ENCODE peak calls at places on chromosome 10, in eight cellular contexts. One of them, this sample, is unnamed.

GRCh38 chr10:132607961-132608495 is 70.4 kb downstream of the INPP5A start:
- DNase-seq in endodermal cell: no peak
- DNase-seq in PC-3: no peak
- DNase-seq in stomach: no peak
- DNase-seq in mesendoderm: no peak
- DNase-seq in body of pancreas: no peak
- DNase-seq in neuronal stem cell: no peak
- DNase-seq in AG04449: no peak
- DNase-seq in this sample: no peak

GRCh38 chr10:58266826-58267712 is 625 bp downstream of the IPMK start:
- DNase-seq in endodermal cell: peak; percentile 74
- DNase-seq in PC-3: peak; percentile 60
- DNase-seq in stomach: peak; percentile 42
- DNase-seq in mesendoderm: peak; percentile 60
- DNase-seq in body of pancreas: peak; percentile 78
- DNase-seq in neuronal stem cell: peak; percentile 30
- DNase-seq in AG04449: no peak
- DNase-seq in this sample: no peak

GRCh38 chr10:122706467-122706866 is 6.8 kb upstream of the C10orf120 start:
- DNase-seq in endodermal cell: no peak
- DNase-seq in PC-3: no peak
- DNase-seq in stomach: no peak
- DNase-seq in mesendoderm: no peak
- DNase-seq in body of pancreas: no peak
- DNase-seq in neuronal stem cell: no peak
- DNase-seq in AG04449: no peak
- DNase-seq in this sample: no peak

GRCh38 chr10:117945651-117946050 is 101.1 kb downstream of the RAB11FIP2 start:
- DNase-seq in endodermal cell: no peak
- DNase-seq in PC-3: no peak
- DNase-seq in stomach: no peak
- DNase-seq in mesendoderm: no peak
- DNase-seq in body of pancreas: no peak
- DNase-seq in neuronal stem cell: no peak
- DNase-seq in AG04449: no peak
- DNase-seq in this sample: no peak

GRCh38 chr10:73576178-73576889 is 14.8 kb downstream of the USP54 start:
- DNase-seq in endodermal cell: no peak
- DNase-seq in PC-3: peak; percentile 98
- DNase-seq in stomach: peak; percentile 46
- DNase-seq in mesendoderm: no peak
- DNase-seq in body of pancreas: peak; percentile 88
- DNase-seq in neuronal stem cell: no peak
- DNase-seq in AG04449: peak; percentile 54
- DNase-seq in this sample: no peak

GRCh38 chr10:60566027-60566575 is 176.4 kb upstream of the ANK3 start:
- DNase-seq in endodermal cell: no peak
- DNase-seq in PC-3: no peak
- DNase-seq in stomach: no peak
- DNase-seq in mesendoderm: no peak
- DNase-seq in body of pancreas: no peak
- DNase-seq in neuronal stem cell: no peak
- DNase-seq in AG04449: no peak
- DNase-seq in this sample: no peak

GRCh38 chr10:24128066-24128751 is 80.7 kb upstream of the KIAA1217 start:
- DNase-seq in endodermal cell: no peak
- DNase-seq in PC-3: no peak
- DNase-seq in stomach: no peak
- DNase-seq in mesendoderm: no peak
- DNase-seq in body of pancreas: no peak
- DNase-seq in neuronal stem cell: peak; percentile 85
- DNase-seq in AG04449: no peak
- DNase-seq in this sample: no peak

GRCh38 chr10:47257396-47258120 is 42.4 kb upstream of the GDF10 start:
- DNase-seq in endodermal cell: no peak
- DNase-seq in PC-3: peak; percentile 10
- DNase-seq in stomach: no peak
- DNase-seq in mesendoderm: no peak
- DNase-seq in body of pancreas: no peak
- DNase-seq in neuronal stem cell: no peak
- DNase-seq in AG04449: no peak
- DNase-seq in this sample: no peak

GRCh38 chr10:22824984-22825383 is 102.9 kb upstream of the ARMC3 start:
- DNase-seq in endodermal cell: no peak
- DNase-seq in PC-3: peak; percentile 81
- DNase-seq in stomach: no peak
- DNase-seq in mesendoderm: no peak
- DNase-seq in body of pancreas: no peak
- DNase-seq in neuronal stem cell: no peak
- DNase-seq in AG04449: no peak
- DNase-seq in this sample: peak; percentile 84

GRCh38 chr10:22823109-22823508 is 104.7 kb upstream of the ARMC3 start:
- DNase-seq in endodermal cell: no peak
- DNase-seq in PC-3: peak; percentile 90
- DNase-seq in stomach: no peak
- DNase-seq in mesendoderm: no peak
- DNase-seq in body of pancreas: no peak
- DNase-seq in neuronal stem cell: no peak
- DNase-seq in AG04449: no peak
- DNase-seq in this sample: peak; percentile 94

GRCh38 chr10:22825841-22826240 is 102.0 kb upstream of the ARMC3 start:
- DNase-seq in endodermal cell: peak; percentile 66
- DNase-seq in PC-3: peak; percentile 73
- DNase-seq in stomach: no peak
- DNase-seq in mesendoderm: peak; percentile 22
- DNase-seq in body of pancreas: no peak
- DNase-seq in neuronal stem cell: no peak
- DNase-seq in AG04449: no peak
- DNase-seq in this sample: no peak

GRCh38 chr10:22824520-22824919 is 103.3 kb upstream of the ARMC3 start:
- DNase-seq in endodermal cell: no peak
- DNase-seq in PC-3: peak; percentile 41
- DNase-seq in stomach: no peak
- DNase-seq in mesendoderm: no peak
- DNase-seq in body of pancreas: no peak
- DNase-seq in neuronal stem cell: no peak
- DNase-seq in AG04449: no peak
- DNase-seq in this sample: no peak

DNA sequence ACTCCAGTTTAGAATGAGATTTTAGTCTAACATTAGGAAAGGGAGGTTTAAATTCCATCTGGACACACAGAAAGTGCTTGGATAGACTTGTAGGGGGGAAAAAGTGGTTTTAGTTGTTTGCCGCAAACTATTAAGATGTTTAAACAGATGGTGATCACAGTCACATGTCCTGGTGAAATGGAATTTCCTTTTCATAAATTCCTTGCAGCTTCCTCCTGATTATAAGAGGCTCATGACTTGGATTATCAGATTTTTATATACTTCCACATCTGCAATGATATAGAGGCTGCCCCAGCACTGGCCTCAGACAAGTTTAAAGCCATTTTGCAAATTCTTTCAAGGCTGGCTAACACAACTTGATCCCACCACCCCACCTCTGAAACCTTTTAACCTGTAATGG is 106.4 kb upstream of the ARMC3 start:
- DNase-seq in endodermal cell: no peak
- DNase-seq in PC-3: peak; percentile 37
- DNase-seq in stomach: no peak
- DNase-seq in mesendoderm: no peak
- DNase-seq in body of pancreas: no peak
- DNase-seq in neuronal stem cell: no peak
- DNase-seq in AG04449: no peak
- DNase-seq in this sample: no peak
- H3K4me3 ChIP-seq in endodermal cell: no peak overlapping the region
- H3K4me3 ChIP-seq in PC-3: no peak overlapping the region
- H3K4me3 ChIP-seq in stomach: no peak overlapping the region
- H3K4me3 ChIP-seq in mesendoderm: no peak overlapping the region
- H3K4me3 ChIP-seq in body of pancreas: no peak overlapping the region
- H3K4me3 ChIP-seq in neuronal stem cell: no peak overlapping the region
- H3K4me3 ChIP-seq in AG04449: no peak overlapping the region
- H3K4me3 ChIP-seq in this sample: no peak overlapping the region

GRCh38 chr10:3812141-3812540 is 27.1 kb upstream of the KLF6 start:
- DNase-seq in endodermal cell: no peak
- DNase-seq in PC-3: no peak
- DNase-seq in stomach: no peak
- DNase-seq in mesendoderm: no peak
- DNase-seq in body of pancreas: no peak
- DNase-seq in neuronal stem cell: no peak
- DNase-seq in AG04449: no peak
- DNase-seq in this sample: no peak

GRCh38 chr10:3813267-3813666 is 28.3 kb upstream of the KLF6 start:
- DNase-seq in endodermal cell: no peak
- DNase-seq in PC-3: no peak
- DNase-seq in stomach: no peak
- DNase-seq in mesendoderm: no peak
- DNase-seq in body of pancreas: no peak
- DNase-seq in neuronal stem cell: no peak
- DNase-seq in AG04449: no peak
- DNase-seq in this sample: no peak

GRCh38 chr10:3808689-3809199 is 23.7 kb upstream of the KLF6 start:
- DNase-seq in endodermal cell: no peak
- DNase-seq in PC-3: no peak
- DNase-seq in stomach: no peak
- DNase-seq in mesendoderm: no peak
- DNase-seq in body of pancreas: no peak
- DNase-seq in neuronal stem cell: no peak
- DNase-seq in AG04449: no peak
- DNase-seq in this sample: no peak

GRCh38 chr10:3813986-3814831 is 29.2 kb upstream of the KLF6 start:
- DNase-seq in endodermal cell: no peak
- DNase-seq in PC-3: no peak
- DNase-seq in stomach: no peak
- DNase-seq in mesendoderm: no peak
- DNase-seq in body of pancreas: no peak
- DNase-seq in neuronal stem cell: no peak
- DNase-seq in AG04449: no peak
- DNase-seq in this sample: no peak

DNA sequence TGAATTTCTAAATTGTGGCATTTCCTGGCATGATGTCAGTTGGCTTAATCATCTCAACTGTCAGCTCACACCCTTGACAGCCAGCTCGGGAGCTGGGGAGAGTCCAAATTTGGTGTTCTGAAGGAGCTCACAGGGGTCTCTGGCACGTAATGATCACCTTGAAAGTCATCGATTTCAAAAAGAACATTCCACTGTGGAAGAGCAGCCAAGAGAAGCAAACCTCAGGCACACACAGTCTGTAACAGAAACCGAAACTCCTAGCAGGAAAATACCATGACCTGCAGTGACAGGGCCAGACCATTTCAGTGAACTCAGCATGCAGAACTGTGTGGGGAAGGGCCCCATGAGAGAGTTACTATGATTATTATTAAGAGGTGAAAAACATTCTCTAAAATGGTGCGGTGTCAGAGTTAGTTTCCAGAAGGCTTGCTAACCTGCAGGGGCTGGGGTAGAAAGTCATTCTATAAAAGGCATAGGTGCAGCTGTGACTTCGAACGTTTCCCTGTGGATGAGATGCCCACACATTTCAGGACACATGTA is 26.4 kb upstream of the KLF6 start:
- DNase-seq in endodermal cell: no peak
- DNase-seq in PC-3: peak; percentile 50
- DNase-seq in stomach: peak; percentile 58
- DNase-seq in mesendoderm: no peak
- DNase-seq in body of pancreas: peak; percentile 81
- DNase-seq in neuronal stem cell: no peak
- DNase-seq in AG04449: no peak
- DNase-seq in this sample: peak; percentile 99
- H3K4me3 ChIP-seq in endodermal cell: no peak overlapping the region
- H3K4me3 ChIP-seq in PC-3: no peak overlapping the region
- H3K4me3 ChIP-seq in stomach: no peak overlapping the region
- H3K4me3 ChIP-seq in mesendoderm: no peak overlapping the region
- H3K4me3 ChIP-seq in body of pancreas: no peak overlapping the region
- H3K4me3 ChIP-seq in neuronal stem cell: no peak overlapping the region
- H3K4me3 ChIP-seq in AG04449: peak overlapping the region; percentile 24
- H3K4me3 ChIP-seq in this sample: peak overlapping the region; percentile 19

DNA sequence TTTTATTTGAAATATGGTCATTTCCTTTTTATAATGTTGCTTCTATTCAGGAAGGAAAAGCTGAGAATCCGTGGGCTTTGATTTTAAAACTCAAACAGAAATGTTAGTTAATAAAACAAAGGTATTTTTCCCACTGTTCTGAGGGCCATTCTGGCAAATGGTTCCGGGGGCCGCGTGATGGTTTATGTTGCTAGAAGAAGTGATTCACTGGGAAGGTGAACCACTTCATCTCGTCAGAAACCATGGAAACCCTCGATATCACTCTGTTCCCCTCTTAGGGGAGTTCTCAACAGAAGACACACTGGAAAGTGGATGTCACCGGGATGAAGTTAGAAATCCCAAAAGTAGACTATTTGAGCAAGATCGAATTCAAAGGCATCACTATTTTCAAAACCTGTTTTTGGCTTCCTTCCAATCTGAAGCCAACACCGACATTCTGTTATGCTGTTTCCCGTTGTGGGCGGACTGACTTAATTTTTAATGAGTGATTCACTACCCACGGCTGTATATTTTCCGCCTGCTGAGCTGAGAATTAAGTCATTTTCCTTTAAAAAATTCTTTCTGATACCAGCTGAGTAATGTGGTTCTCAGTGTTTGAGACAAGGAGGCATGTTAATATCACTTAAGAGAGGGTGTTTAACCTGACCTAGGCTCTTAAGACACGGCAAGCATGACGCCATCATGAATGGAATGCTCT is 84.1 kb downstream of the PTPRE start:
- DNase-seq in endodermal cell: no peak
- DNase-seq in PC-3: peak; percentile 53
- DNase-seq in stomach: no peak
- DNase-seq in mesendoderm: no peak
- DNase-seq in body of pancreas: no peak
- DNase-seq in neuronal stem cell: no peak
- DNase-seq in AG04449: peak; percentile 17
- DNase-seq in this sample: peak; percentile 99
- H3K4me3 ChIP-seq in endodermal cell: no peak overlapping the region
- H3K4me3 ChIP-seq in PC-3: peak overlapping the region; percentile 27
- H3K4me3 ChIP-seq in stomach: no peak overlapping the region
- H3K4me3 ChIP-seq in mesendoderm: no peak overlapping the region
- H3K4me3 ChIP-seq in body of pancreas: no peak overlapping the region
- H3K4me3 ChIP-seq in neuronal stem cell: no peak overlapping the region
- H3K4me3 ChIP-seq in AG04449: no peak overlapping the region
- H3K4me3 ChIP-seq in this sample: peak overlapping the region; percentile 26

DNA sequence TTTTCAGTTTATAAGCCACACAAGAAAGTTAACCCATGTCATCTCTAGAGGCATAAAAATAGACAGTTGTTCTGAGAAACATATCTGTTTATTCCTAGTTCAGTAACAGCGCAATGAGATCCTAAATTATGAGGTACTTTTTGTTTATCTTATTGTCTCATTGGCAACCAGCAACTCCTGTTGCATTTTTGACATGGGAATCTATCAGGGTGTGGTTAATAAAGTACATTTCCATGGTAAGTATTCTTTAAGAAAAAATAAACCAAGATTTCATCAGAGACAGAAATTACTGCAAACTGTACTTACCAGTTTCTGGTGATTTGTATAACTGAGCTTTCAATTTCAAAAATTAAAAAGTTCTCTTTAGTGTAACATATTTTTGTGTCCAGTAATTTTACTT is 9.0 kb downstream of the FAS start:
- DNase-seq in endodermal cell: no peak
- DNase-seq in PC-3: no peak
- DNase-seq in stomach: no peak
- DNase-seq in mesendoderm: no peak
- DNase-seq in body of pancreas: no peak
- DNase-seq in neuronal stem cell: no peak
- DNase-seq in AG04449: no peak
- DNase-seq in this sample: no peak
- H3K4me3 ChIP-seq in endodermal cell: no peak overlapping the region
- H3K4me3 ChIP-seq in PC-3: no peak overlapping the region
- H3K4me3 ChIP-seq in stomach: no peak overlapping the region
- H3K4me3 ChIP-seq in mesendoderm: no peak overlapping the region
- H3K4me3 ChIP-seq in body of pancreas: no peak overlapping the region
- H3K4me3 ChIP-seq in neuronal stem cell: no peak overlapping the region
- H3K4me3 ChIP-seq in AG04449: no peak overlapping the region
- H3K4me3 ChIP-seq in this sample: no peak overlapping the region

GRCh38 chr10:26556756-26557640 is 118.9 kb downstream of the APBB1IP start:
- DNase-seq in endodermal cell: peak; percentile 71
- DNase-seq in PC-3: peak; percentile 57
- DNase-seq in stomach: no peak
- DNase-seq in mesendoderm: peak; percentile 67
- DNase-seq in body of pancreas: peak; percentile 55
- DNase-seq in neuronal stem cell: peak; percentile 47
- DNase-seq in AG04449: no peak
- DNase-seq in this sample: peak; percentile 27
- H3K4me3 ChIP-seq in endodermal cell: no peak overlapping the region
- H3K4me3 ChIP-seq in PC-3: no peak overlapping the region
- H3K4me3 ChIP-seq in stomach: no peak overlapping the region
- H3K4me3 ChIP-seq in mesendoderm: no peak overlapping the region
- H3K4me3 ChIP-seq in body of pancreas: no peak overlapping the region
- H3K4me3 ChIP-seq in neuronal stem cell: no peak overlapping the region
- H3K4me3 ChIP-seq in AG04449: no peak overlapping the region
- H3K4me3 ChIP-seq in this sample: no peak overlapping the region

This sample was measured in epithelial cell of proximal tubule.